ENCODE peak calls at places on chromosomes 1 and 21, in ten cellular contexts. W, X, N, B, G, F, R, U, Z and E are unnamed samples.

GRCh38 chr1:202159534-202160371 is 649 bp downstream of the PTPN7 start:
- DNase-seq in W (no peak), X (no peak), N (no peak), B (no peak), G (no peak), F (no peak), R (no peak), U (peak; percentile 60), Z (no peak), E (no peak)

GRCh38 chr1:66050123-66050522 is 257.4 kb downstream of the PDE4B start:
- DNase-seq in W (no peak), X (no peak), N (no peak), B (no peak), G (no peak), F (no peak), R (no peak), U (no peak), Z (no peak), E (no peak)

GRCh38 chr1:196977278-196977677 is at the start of gene CFHR5:
- DNase-seq in W (no peak), X (no peak), N (no peak), B (no peak), G (no peak), F (no peak), R (no peak), U (no peak), Z (no peak), E (no peak)

GRCh38 chr1:14340244-14340800 is 258.2 kb upstream of the KAZN start:
- DNase-seq in W (no peak), X (no peak), N (no peak), B (no peak), G (no peak), F (peak; percentile 58), R (no peak), U (no peak), Z (no peak), E (no peak)

GRCh38 chr1:68217060-68217554 is 15.2 kb downstream of the WLS start:
- DNase-seq in W (no peak), X (no peak), N (no peak), B (no peak), G (no peak), F (no peak), R (no peak), U (no peak), Z (no peak), E (no peak)

GRCh38 chr1:245694476-245695195 is 539.9 kb downstream of the KIF26B start:
- DNase-seq in W (no peak), X (no peak), N (no peak), B (no peak), G (no peak), F (no peak), R (no peak), U (no peak), Z (no peak), E (no peak)

GRCh38 chr1:153538315-153538821 is 2.4 kb downstream of the S100A5 start:
- DNase-seq in W (no peak), X (no peak), N (no peak), B (peak; percentile 40), G (no peak), F (no peak), R (peak; percentile 44), U (peak; percentile 84), Z (peak; percentile 85), E (no peak)

GRCh38 chr1:182603646-182604127 is 502 bp downstream of the RGS16 start:
- DNase-seq in W (no peak), X (no peak), N (no peak), B (no peak), G (peak; percentile 36), F (no peak), R (peak; percentile 40), U (peak; percentile 22), Z (peak; percentile 55), E (no peak)

GRCh38 chr1:16239972-16240491 is 3.0 kb upstream of the CPLANE2 start:
- DNase-seq in W (no peak), X (no peak), N (no peak), B (no peak), G (no peak), F (no peak), R (no peak), U (peak; percentile 5), Z (no peak), E (no peak)

GRCh38 chr1:27863552-27863943 is 8.8 kb upstream of the THEMIS2 start:
- DNase-seq in W (no peak), X (no peak), N (no peak), B (no peak), G (no peak), F (no peak), R (no peak), U (no peak), Z (no peak), E (no peak)

GRCh38 chr1:200146100-200146499 is 118.6 kb downstream of the NR5A2 start:
- DNase-seq in W (no peak), X (no peak), N (no peak), B (no peak), G (no peak), F (no peak), R (no peak), U (no peak), Z (no peak), E (no peak)

GRCh38 chr1:170321113-170321512 is 175.4 kb downstream of the NTMT2 start:
- DNase-seq in W (no peak), X (no peak), N (no peak), B (no peak), G (no peak), F (peak; percentile 5), R (no peak), U (no peak), Z (no peak), E (peak; percentile 40)

GRCh38 chr1:228012555-228012954 is 5.8 kb downstream of the WNT3A start:
- DNase-seq in W (no peak), X (no peak), N (peak; percentile 4), B (no peak), G (no peak), F (no peak), R (no peak), U (no peak), Z (no peak), E (no peak)

GRCh38 chr1:85569122-85569521 is 11.4 kb upstream of the CCN1 start:
- DNase-seq in W (no peak), X (no peak), N (no peak), B (no peak), G (no peak), F (peak; percentile 75), R (no peak), U (no peak), Z (no peak), E (peak; percentile 76)

GRCh38 chr1:10651377-10651776 is 145.1 kb downstream of the CASZ1 start:
- DNase-seq in W (no peak), X (no peak), N (no peak), B (no peak), G (no peak), F (peak; percentile 25), R (no peak), U (no peak), Z (peak; percentile 65), E (no peak)

GRCh38 chr21:34889537-34890257 is 159.4 kb downstream of the RUNX1 start:
- DNase-seq in W (peak; percentile 62), X (peak; percentile 66), N (no peak), B (peak; percentile 86), G (peak; percentile 66), F (peak; percentile 80), R (peak; percentile 94), U (peak; percentile 85), Z (peak; percentile 50), E (peak; percentile 63)

DNA sequence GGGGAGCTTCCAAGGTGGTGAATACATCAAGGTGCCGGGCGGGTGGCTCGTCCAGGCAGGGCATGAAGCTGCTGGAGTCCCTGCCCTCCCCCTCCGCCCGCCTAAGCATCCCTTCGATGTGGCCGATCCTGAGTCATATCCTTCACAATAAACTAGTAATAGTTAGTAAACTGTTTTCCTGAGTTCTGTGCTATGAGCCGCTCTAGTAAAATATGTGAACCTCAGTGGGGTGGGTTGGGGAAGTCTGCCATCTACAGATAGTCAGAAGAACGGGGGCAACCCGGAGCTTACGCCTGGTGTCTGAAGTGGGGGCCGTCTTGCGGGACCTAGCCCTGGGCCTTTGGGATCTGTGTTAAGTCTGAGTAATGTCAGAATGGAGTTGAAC is 21.6 kb downstream of the C2CD2 start:
- DNase-seq in W (no peak), X (peak; percentile 95), N (peak; percentile 10), B (no peak), G (peak; percentile 44), F (peak; percentile 68), R (peak; percentile 22), U (no peak), Z (no peak), E (peak; percentile 63)
- H3K27ac ChIP-seq in W (peak overlapping the region; percentile 69), X (peak overlapping the region; percentile 71), N (no peak overlapping the region), B (no peak overlapping the region), G (peak overlapping the region; percentile 64), F (peak overlapping the region; percentile 78), R (no peak overlapping the region), U (no peak overlapping the region), Z (no peak overlapping the region), E (peak overlapping the region; percentile 80)

DNA sequence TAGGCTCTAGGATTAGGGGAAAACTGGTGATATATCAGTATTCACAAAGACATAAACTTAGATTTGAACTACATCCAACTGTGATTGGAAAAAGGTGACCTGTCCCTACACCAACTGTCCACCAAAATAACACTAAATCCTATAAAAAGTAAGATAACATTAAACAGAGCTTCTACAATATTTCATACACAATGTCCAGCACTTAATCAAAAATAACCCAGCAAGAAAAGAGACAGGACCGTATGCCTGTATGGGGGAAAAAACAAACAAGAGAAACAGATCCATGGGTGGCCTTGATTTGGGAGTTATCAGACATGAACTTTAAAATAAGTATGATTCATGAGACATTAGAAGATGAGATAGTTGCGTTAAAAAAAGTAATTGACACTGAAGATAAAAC is 9.7 kb upstream of the COL6A2 start:
- DNase-seq in W (no peak), X (no peak), N (no peak), B (no peak), G (no peak), F (no peak), R (no peak), U (no peak), Z (no peak), E (no peak)
- H3K27me3 ChIP-seq in W (no peaks in the 10 kb centered on the region), X (peaks cover 11% of the 10 kb centered on the region), N (peaks cover 6% of the 10 kb centered on the region), B (no peaks in the 10 kb centered on the region), G (no peaks in the 10 kb centered on the region), F (no peaks in the 10 kb centered on the region), R (no peaks in the 10 kb centered on the region), U (peaks cover 4% of the 10 kb centered on the region), Z (no peaks in the 10 kb centered on the region), E (no peaks in the 10 kb centered on the region)

GRCh38 chr1:19844726-19845125 is 29.6 kb upstream of the RNF186 start:
- DNase-seq in W (no peak), X (no peak), N (no peak), B (no peak), G (no peak), F (no peak), R (no peak), U (no peak), Z (no peak), E (no peak)
- TF ChIP-seq CTCF in W (no peak), X (no peak), N (no peak), B (no peak), G (no peak), F (no peak), R (no peak), U (no peak), Z (no peak), E (no peak)

DNA sequence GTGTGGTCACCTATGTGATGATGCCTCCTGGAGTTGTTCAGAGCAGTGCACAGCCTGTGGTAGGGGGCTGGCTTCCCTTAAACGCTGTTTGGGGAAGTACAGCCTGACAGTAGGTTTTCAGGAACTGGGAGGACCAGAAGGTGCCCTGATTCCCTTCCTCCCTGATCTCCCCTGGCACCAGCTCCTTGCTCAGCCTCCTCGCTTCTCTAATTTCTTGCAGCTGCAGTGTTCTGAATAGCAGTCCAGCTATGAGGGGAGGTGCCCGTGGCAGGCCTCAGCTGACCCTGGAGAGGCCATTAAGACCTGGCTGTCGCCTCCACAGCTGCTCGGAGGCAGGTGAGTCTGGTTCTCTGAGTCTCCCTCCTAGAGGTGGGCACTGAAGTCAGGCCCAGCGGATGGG is 52.1 kb upstream of the RPL11 start:
- DNase-seq in W (no peak), X (no peak), N (no peak), B (no peak), G (no peak), F (no peak), R (no peak), U (no peak), Z (no peak), E (no peak)
- H3K27ac ChIP-seq in W (no peak overlapping the region), X (no peak overlapping the region), N (no peak overlapping the region), B (peak overlapping the region; percentile 2), G (no peak overlapping the region), F (no peak overlapping the region), R (peak overlapping the region; percentile 55), U (no peak overlapping the region), Z (no peak overlapping the region), E (no peak overlapping the region)